ENCODE peak calls at places on chromosomes 4 and X, in five cellular contexts. One of them, this sample, is unnamed.
A peak's percentile ranks its signal among the peaks of the same experiment; 100 is the strongest.

GRCh38 chr4:131430302-131430701 is 1718.8 kb upstream of the PCDH10 start:
- DNase-seq in ascending aorta: no peak
- DNase-seq in left lung: no peak
- DNase-seq in SK-N-SH: no peak
- DNase-seq in tibial artery: no peak
- DNase-seq in this sample: no peak

GRCh38 chr4:172514801-172515200 is 653.8 kb upstream of the GALNT7 start:
- DNase-seq in left lung: no peak
- DNase-seq in ascending aorta: no peak
- DNase-seq in tibial artery: no peak
- DNase-seq in SK-N-SH: no peak
- DNase-seq in this sample: no peak

GRCh38 chr4:88318751-88319350 is 34.5 kb upstream of the PPM1K start:
- DNase-seq in SK-N-SH: no peak
- DNase-seq in left lung: no peak
- DNase-seq in ascending aorta: no peak
- DNase-seq in tibial artery: no peak
- DNase-seq in this sample: no peak

GRCh38 chr4:153322791-153323190 is 21.7 kb upstream of the MND1 start:
- DNase-seq in SK-N-SH: no peak
- DNase-seq in tibial artery: no peak
- DNase-seq in ascending aorta: no peak
- DNase-seq in left lung: no peak
- DNase-seq in this sample: no peak

GRCh38 chrX:69018416-69019072 is 146.7 kb downstream of the PJA1 start:
- DNase-seq in tibial artery: no peak
- DNase-seq in left lung: no peak
- DNase-seq in ascending aorta: peak; percentile 58
- DNase-seq in SK-N-SH: no peak
- DNase-seq in this sample: peak; percentile 25

GRCh38 chrX:6708041-6708440 is 173.1 kb upstream of the VCX3A start:
- DNase-seq in SK-N-SH: no peak
- DNase-seq in tibial artery: no peak
- DNase-seq in left lung: no peak
- DNase-seq in ascending aorta: no peak
- DNase-seq in this sample: no peak

GRCh38 chr4:15920723-15921591 is 17.6 kb downstream of the FGFBP1 start:
- DNase-seq in left lung: peak; percentile 84
- DNase-seq in SK-N-SH: no peak
- DNase-seq in ascending aorta: peak; percentile 92
- DNase-seq in tibial artery: peak; percentile 84
- DNase-seq in this sample: no peak

GRCh38 chr4:184170996-184171395 is 46.7 kb downstream of the ENPP6 start:
- DNase-seq in ascending aorta: no peak
- DNase-seq in SK-N-SH: no peak
- DNase-seq in tibial artery: no peak
- DNase-seq in left lung: no peak
- DNase-seq in this sample: peak; percentile 79

GRCh38 chr4:96052827-96053226 is 212.9 kb downstream of the PDHA2 start:
- DNase-seq in SK-N-SH: no peak
- DNase-seq in tibial artery: no peak
- DNase-seq in left lung: no peak
- DNase-seq in ascending aorta: no peak
- DNase-seq in this sample: no peak

GRCh38 chr4:41052287-41052686 is 162.1 kb downstream of the APBB2 start:
- DNase-seq in tibial artery: no peak
- DNase-seq in ascending aorta: no peak
- DNase-seq in SK-N-SH: no peak
- DNase-seq in left lung: no peak
- DNase-seq in this sample: no peak

GRCh38 chr4:41050116-41050515 is 164.2 kb downstream of the APBB2 start:
- DNase-seq in ascending aorta: no peak
- DNase-seq in SK-N-SH: no peak
- DNase-seq in tibial artery: no peak
- DNase-seq in left lung: no peak
- DNase-seq in this sample: no peak

DNA sequence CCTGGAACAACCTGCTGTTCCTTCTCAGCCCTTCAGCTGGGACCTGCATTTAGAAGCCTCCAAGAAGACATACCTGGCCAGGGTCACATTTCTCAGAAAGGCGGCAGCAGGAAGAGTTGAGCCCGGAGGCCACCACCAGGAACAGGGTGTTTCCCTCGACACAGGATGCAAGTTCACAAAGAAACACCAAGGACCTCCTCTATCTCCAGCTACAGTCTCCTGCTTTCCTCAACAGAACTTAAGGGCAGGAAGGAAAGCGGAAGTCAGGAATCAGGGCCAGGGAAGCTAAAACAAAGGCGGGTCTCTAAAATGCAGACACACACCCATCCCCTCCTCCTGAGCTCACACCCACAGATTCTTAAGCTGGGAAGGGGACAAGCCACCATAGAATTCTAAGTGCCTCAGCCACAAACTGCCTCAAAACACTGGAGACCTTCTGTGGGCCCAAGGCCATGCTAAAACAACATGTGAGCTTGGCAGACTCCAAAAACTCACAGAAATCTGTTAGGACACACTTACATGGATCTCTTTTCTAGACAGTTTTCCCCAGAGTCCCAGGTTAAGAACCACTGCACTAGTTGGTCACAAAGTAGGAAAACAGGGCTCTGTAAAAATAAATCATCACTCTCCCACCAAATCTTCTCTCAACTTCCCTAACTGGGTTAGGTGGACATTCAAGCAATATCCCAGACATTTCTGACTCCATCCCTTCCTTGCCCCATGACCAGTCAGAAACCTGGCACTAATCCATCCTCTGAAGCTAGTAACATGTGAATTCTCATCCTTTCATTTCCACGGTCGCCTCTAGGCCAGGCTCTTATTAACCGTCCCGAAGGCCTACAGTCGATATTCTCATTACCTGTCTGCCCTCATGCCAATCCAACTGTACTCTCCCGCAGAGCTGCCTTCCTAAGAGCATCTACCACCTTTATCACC is 163.2 kb downstream of the APBB2 start:
- DNase-seq in tibial artery: no peak
- DNase-seq in SK-N-SH: no peak
- DNase-seq in left lung: no peak
- DNase-seq in ascending aorta: no peak
- DNase-seq in this sample: no peak
- H3K4me3 ChIP-seq in tibial artery: no peak overlapping the region
- H3K4me3 ChIP-seq in SK-N-SH: no peak overlapping the region
- H3K4me3 ChIP-seq in left lung: peak overlapping the region; percentile 14
- H3K4me3 ChIP-seq in ascending aorta: no peak overlapping the region
- H3K4me3 ChIP-seq in this sample: no peak overlapping the region

GRCh38 chr4:159171287-159171686 is 68.4 kb downstream of the RAPGEF2 start:
- DNase-seq in ascending aorta: no peak
- DNase-seq in SK-N-SH: no peak
- DNase-seq in left lung: no peak
- DNase-seq in tibial artery: no peak
- DNase-seq in this sample: no peak
- H3K4me1 ChIP-seq in ascending aorta: peaks cover 12% of the 10 kb centered on the region
- H3K4me1 ChIP-seq in SK-N-SH: peaks cover 6% of the 10 kb centered on the region
- H3K4me1 ChIP-seq in left lung: peaks cover 41% of the 10 kb centered on the region
- H3K4me1 ChIP-seq in tibial artery: peaks cover 56% of the 10 kb centered on the region
- H3K4me1 ChIP-seq in this sample: peaks cover 4% of the 10 kb centered on the region

GRCh38 chrX:74523224-74523623 is 91.2 kb downstream of the RLIM start:
- DNase-seq in SK-N-SH: no peak
- DNase-seq in ascending aorta: no peak
- DNase-seq in left lung: no peak
- DNase-seq in tibial artery: no peak
- DNase-seq in this sample: no peak
- H3K4me3 ChIP-seq in SK-N-SH: no peak overlapping the region
- H3K4me3 ChIP-seq in ascending aorta: no peak overlapping the region
- H3K4me3 ChIP-seq in left lung: no peak overlapping the region
- H3K4me3 ChIP-seq in tibial artery: no peak overlapping the region
- H3K4me3 ChIP-seq in this sample: no peak overlapping the region

DNA sequence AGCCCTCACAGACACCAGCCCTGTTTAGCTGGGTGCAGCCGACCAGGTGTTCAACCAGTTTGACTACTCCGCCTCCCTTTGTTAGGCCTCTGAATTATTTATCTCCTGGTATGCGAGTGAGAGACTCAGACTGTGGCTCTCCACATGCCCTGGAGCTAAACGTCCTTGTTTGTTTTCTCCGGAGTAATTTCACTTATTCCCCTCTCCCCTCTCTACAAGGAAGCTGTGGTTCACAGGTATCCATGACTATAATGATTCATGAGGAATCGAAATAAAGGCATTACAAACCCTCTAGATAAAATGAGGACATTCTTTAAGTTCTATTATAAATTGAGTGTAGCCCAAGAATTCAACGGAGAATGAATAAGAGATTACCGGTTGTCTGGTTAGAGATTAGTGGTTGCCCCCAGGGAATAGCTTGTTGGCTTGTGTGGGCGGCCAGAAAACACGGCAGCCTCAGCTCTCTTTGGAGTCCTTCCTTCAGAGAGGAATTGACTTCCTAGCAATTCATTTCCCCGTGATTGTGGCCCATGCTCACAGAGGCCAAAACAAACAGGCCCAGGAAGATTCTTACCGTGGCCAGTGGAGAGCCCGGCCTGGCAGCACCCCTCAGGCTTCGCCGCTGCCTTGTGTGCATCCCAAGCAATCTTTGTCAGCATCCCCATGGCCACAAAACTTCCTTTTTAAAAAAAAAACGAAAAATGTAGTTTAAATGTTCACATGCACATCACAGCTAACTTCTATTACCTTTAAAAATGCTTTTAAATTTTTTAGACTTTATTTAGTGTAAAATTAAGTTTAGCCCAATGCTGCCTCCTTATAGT is 60.2 kb upstream of the CBR4 start:
- DNase-seq in tibial artery: peak; percentile 51
- DNase-seq in ascending aorta: no peak
- DNase-seq in SK-N-SH: no peak
- DNase-seq in left lung: no peak
- DNase-seq in this sample: peak; percentile 80
- H3K4me1 ChIP-seq in tibial artery: peaks cover 10% of the 10 kb centered on the region
- H3K4me1 ChIP-seq in ascending aorta: peaks cover 8% of the 10 kb centered on the region
- H3K4me1 ChIP-seq in SK-N-SH: peaks cover 7% of the 10 kb centered on the region
- H3K4me1 ChIP-seq in left lung: no peaks in the 10 kb centered on the region
- H3K4me1 ChIP-seq in this sample: peaks cover 3% of the 10 kb centered on the region

GRCh38 chr4:94410678-94411206 is 41.0 kb upstream of the PDLIM5 start:
- DNase-seq in ascending aorta: peak; percentile 95
- DNase-seq in SK-N-SH: no peak
- DNase-seq in tibial artery: peak; percentile 86
- DNase-seq in left lung: no peak
- DNase-seq in this sample: no peak
- H3K4me3 ChIP-seq in ascending aorta: peak overlapping the region; percentile 41
- H3K4me3 ChIP-seq in SK-N-SH: no peak overlapping the region
- H3K4me3 ChIP-seq in tibial artery: peak overlapping the region; percentile 36
- H3K4me3 ChIP-seq in left lung: no peak overlapping the region
- H3K4me3 ChIP-seq in this sample: no peak overlapping the region

GRCh38 chr4:108100827-108101226 is 67.9 kb downstream of the LEF1 start:
- DNase-seq in left lung: no peak
- DNase-seq in tibial artery: no peak
- DNase-seq in ascending aorta: no peak
- DNase-seq in SK-N-SH: no peak
- DNase-seq in this sample: no peak

GRCh38 chr4:108106186-108106585 is 62.5 kb downstream of the LEF1 start:
- DNase-seq in ascending aorta: no peak
- DNase-seq in tibial artery: no peak
- DNase-seq in SK-N-SH: no peak
- DNase-seq in left lung: no peak
- DNase-seq in this sample: no peak

GRCh38 chr4:108107116-108107515 is 61.6 kb downstream of the LEF1 start:
- DNase-seq in ascending aorta: no peak
- DNase-seq in tibial artery: no peak
- DNase-seq in SK-N-SH: no peak
- DNase-seq in left lung: no peak
- DNase-seq in this sample: no peak

GRCh38 chr4:108099838-108100237 is 68.9 kb downstream of the LEF1 start:
- DNase-seq in ascending aorta: no peak
- DNase-seq in SK-N-SH: no peak
- DNase-seq in tibial artery: no peak
- DNase-seq in left lung: no peak
- DNase-seq in this sample: no peak

DNA sequence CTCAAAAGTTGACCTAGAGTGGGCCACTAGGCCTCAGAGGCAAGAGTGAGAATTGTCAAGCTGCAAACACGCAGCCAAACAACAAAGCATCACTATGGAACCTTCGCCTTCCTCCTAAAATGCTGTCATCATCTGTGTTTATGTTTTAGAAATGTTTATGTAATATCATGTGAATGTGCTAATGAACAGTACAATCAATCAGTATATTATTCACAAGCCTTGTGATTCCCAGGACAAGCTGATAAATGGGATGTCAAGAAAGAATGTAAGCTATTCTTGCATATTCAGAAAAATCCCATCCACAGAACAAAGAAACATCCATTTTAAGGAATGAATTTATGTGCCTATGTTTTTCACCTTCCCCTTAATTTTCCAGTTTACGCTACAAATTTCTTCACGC is 65.6 kb downstream of the LEF1 start:
- DNase-seq in tibial artery: no peak
- DNase-seq in ascending aorta: no peak
- DNase-seq in SK-N-SH: no peak
- DNase-seq in left lung: no peak
- DNase-seq in this sample: no peak
- H3K4me1 ChIP-seq in tibial artery: no peaks in the 10 kb centered on the region
- H3K4me1 ChIP-seq in ascending aorta: no peaks in the 10 kb centered on the region
- H3K4me1 ChIP-seq in SK-N-SH: no peaks in the 10 kb centered on the region
- H3K4me1 ChIP-seq in left lung: no peaks in the 10 kb centered on the region
- H3K4me1 ChIP-seq in this sample: no peaks in the 10 kb centered on the region

GRCh38 chr4:147791341-147791740 is 59.5 kb downstream of the ARHGAP10 start:
- DNase-seq in tibial artery: no peak
- DNase-seq in left lung: no peak
- DNase-seq in SK-N-SH: no peak
- DNase-seq in ascending aorta: no peak
- DNase-seq in this sample: no peak

GRCh38 chr4:147791870-147792269 is 60.0 kb downstream of the ARHGAP10 start:
- DNase-seq in left lung: no peak
- DNase-seq in SK-N-SH: no peak
- DNase-seq in ascending aorta: no peak
- DNase-seq in tibial artery: no peak
- DNase-seq in this sample: no peak

GRCh38 chr4:147793973-147794690 is 62.2 kb downstream of the ARHGAP10 start:
- DNase-seq in tibial artery: no peak
- DNase-seq in left lung: no peak
- DNase-seq in ascending aorta: no peak
- DNase-seq in SK-N-SH: no peak
- DNase-seq in this sample: no peak

GRCh38 chr4:147794787-147795413 is 63.0 kb downstream of the ARHGAP10 start:
- DNase-seq in ascending aorta: no peak
- DNase-seq in SK-N-SH: no peak
- DNase-seq in left lung: no peak
- DNase-seq in tibial artery: no peak
- DNase-seq in this sample: no peak

DNA sequence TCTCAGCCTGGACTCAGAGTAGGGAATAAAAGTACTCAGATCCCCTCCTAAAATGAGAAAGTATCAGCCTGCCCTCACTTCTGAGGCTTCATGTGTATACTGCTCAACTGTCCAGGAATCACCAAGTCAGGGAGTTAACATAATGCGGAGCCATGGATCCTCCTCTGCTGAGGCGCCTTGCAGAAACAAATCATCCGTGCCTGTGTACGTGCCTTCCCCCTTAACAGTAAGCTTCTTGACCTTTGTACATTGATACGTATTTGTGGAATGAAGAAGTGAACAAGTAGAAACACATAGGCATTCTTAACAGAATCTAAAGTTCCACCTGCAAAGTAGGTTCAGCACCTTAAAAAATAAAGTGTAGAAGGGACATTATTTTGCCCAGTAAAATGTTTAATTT is 61.7 kb downstream of the ARHGAP10 start:
- DNase-seq in tibial artery: no peak
- DNase-seq in SK-N-SH: no peak
- DNase-seq in ascending aorta: no peak
- DNase-seq in left lung: no peak
- DNase-seq in this sample: no peak
- H3K4me3 ChIP-seq in tibial artery: no peak overlapping the region
- H3K4me3 ChIP-seq in SK-N-SH: no peak overlapping the region
- H3K4me3 ChIP-seq in ascending aorta: no peak overlapping the region
- H3K4me3 ChIP-seq in left lung: no peak overlapping the region
- H3K4me3 ChIP-seq in this sample: no peak overlapping the region